ENCODE peak calls at places on chromosomes 13 and 19, in four cellular contexts. One of them, this sample, is unnamed.
A peak's percentile ranks its signal among the peaks of the same experiment; 100 is the strongest.

GRCh38 chr19:38617764-38618589 is at the start of gene MAP4K1:
- DNase-seq in cardiac fibroblast: no peak
- DNase-seq in tibial nerve: no peak
- DNase-seq in astrocyte of the spinal cord: no peak
- DNase-seq in this sample: no peak

GRCh38 chr19:15353908-15354307 is 21.6 kb upstream of the BRD4 start:
- DNase-seq in cardiac fibroblast: no peak
- DNase-seq in tibial nerve: no peak
- DNase-seq in astrocyte of the spinal cord: no peak
- DNase-seq in this sample: no peak

GRCh38 chr19:51607077-51607476 is 23.1 kb downstream of the SIGLEC5 start:
- DNase-seq in cardiac fibroblast: no peak
- DNase-seq in tibial nerve: no peak
- DNase-seq in astrocyte of the spinal cord: no peak
- DNase-seq in this sample: no peak

GRCh38 chr13:107650081-107650701 is 565.1 kb downstream of the LIG4 start:
- DNase-seq in cardiac fibroblast: peak; percentile 64
- DNase-seq in tibial nerve: peak; percentile 15
- DNase-seq in astrocyte of the spinal cord: peak; percentile 67
- DNase-seq in this sample: peak; percentile 78

GRCh38 chr13:45674908-45675307 is 27.2 kb upstream of the CBY2 start:
- DNase-seq in cardiac fibroblast: peak; percentile 57
- DNase-seq in tibial nerve: no peak
- DNase-seq in astrocyte of the spinal cord: peak; percentile 81
- DNase-seq in this sample: peak; percentile 51

GRCh38 chr13:107422421-107422820 is 792.9 kb downstream of the LIG4 start:
- DNase-seq in cardiac fibroblast: no peak
- DNase-seq in tibial nerve: no peak
- DNase-seq in astrocyte of the spinal cord: no peak
- DNase-seq in this sample: no peak

GRCh38 chr13:65892859-65893258 is 1337.3 kb downstream of the PCDH9 start:
- DNase-seq in cardiac fibroblast: peak; percentile 25
- DNase-seq in tibial nerve: no peak
- DNase-seq in astrocyte of the spinal cord: no peak
- DNase-seq in this sample: no peak

GRCh38 chr19:6626764-6627163 is 35.8 kb upstream of the CD70 start:
- DNase-seq in cardiac fibroblast: no peak
- DNase-seq in tibial nerve: no peak
- DNase-seq in astrocyte of the spinal cord: no peak
- DNase-seq in this sample: no peak

GRCh38 chr19:42088471-42089190 is 12.7 kb downstream of the ZNF574 start:
- DNase-seq in cardiac fibroblast: peak; percentile 70
- DNase-seq in tibial nerve: no peak
- DNase-seq in astrocyte of the spinal cord: peak; percentile 83
- DNase-seq in this sample: peak; percentile 85

GRCh38 chr13:100825551-100825950 is 151.0 kb upstream of the TMTC4 start:
- DNase-seq in cardiac fibroblast: no peak
- DNase-seq in tibial nerve: no peak
- DNase-seq in astrocyte of the spinal cord: peak; percentile 44
- DNase-seq in this sample: peak; percentile 44

GRCh38 chr13:47036291-47037008 is 139.6 kb upstream of the HTR2A start:
- DNase-seq in cardiac fibroblast: no peak
- DNase-seq in tibial nerve: no peak
- DNase-seq in astrocyte of the spinal cord: no peak
- DNase-seq in this sample: no peak

GRCh38 chr19:10797541-10798256 is 38.3 kb downstream of the TMED1 start:
- DNase-seq in cardiac fibroblast: peak; percentile 42
- DNase-seq in tibial nerve: no peak
- DNase-seq in astrocyte of the spinal cord: no peak
- DNase-seq in this sample: peak; percentile 29

GRCh38 chr19:5281588-5281987 is 59.0 kb downstream of the PTPRS start:
- DNase-seq in cardiac fibroblast: peak; percentile 68
- DNase-seq in tibial nerve: peak; percentile 78
- DNase-seq in astrocyte of the spinal cord: no peak
- DNase-seq in this sample: no peak

GRCh38 chr19:30340724-30341595 is 31.2 kb upstream of the ZNF536 start:
- DNase-seq in cardiac fibroblast: no peak
- DNase-seq in tibial nerve: no peak
- DNase-seq in astrocyte of the spinal cord: no peak
- DNase-seq in this sample: no peak

GRCh38 chr13:99959127-99959529 is 12.4 kb downstream of the ZIC5 start:
- DNase-seq in cardiac fibroblast: no peak
- DNase-seq in tibial nerve: no peak
- DNase-seq in astrocyte of the spinal cord: no peak
- DNase-seq in this sample: no peak

GRCh38 chr19:16073481-16073880 is 2.8 kb upstream of the TPM4 start:
- DNase-seq in cardiac fibroblast: no peak
- DNase-seq in tibial nerve: no peak
- DNase-seq in astrocyte of the spinal cord: no peak
- DNase-seq in this sample: no peak

GRCh38 chr19:1066748-1067340 is at the start of gene ARHGAP45:
- DNase-seq in cardiac fibroblast: no peak
- DNase-seq in tibial nerve: no peak
- DNase-seq in astrocyte of the spinal cord: no peak
- DNase-seq in this sample: no peak

GRCh38 chr19:1068111-1069001 is 1.4 kb downstream of the ARHGAP45 start:
- DNase-seq in cardiac fibroblast: no peak
- DNase-seq in tibial nerve: no peak
- DNase-seq in astrocyte of the spinal cord: no peak
- DNase-seq in this sample: no peak

GRCh38 chr19:1069009-1069779 is 2.2 kb downstream of the ARHGAP45 start:
- DNase-seq in cardiac fibroblast: no peak
- DNase-seq in tibial nerve: no peak
- DNase-seq in astrocyte of the spinal cord: no peak
- DNase-seq in this sample: no peak

GRCh38 chr19:1066251-1066747 is 668 bp upstream of the ARHGAP45 start:
- DNase-seq in cardiac fibroblast: no peak
- DNase-seq in tibial nerve: no peak
- DNase-seq in astrocyte of the spinal cord: no peak
- DNase-seq in this sample: no peak

DNA sequence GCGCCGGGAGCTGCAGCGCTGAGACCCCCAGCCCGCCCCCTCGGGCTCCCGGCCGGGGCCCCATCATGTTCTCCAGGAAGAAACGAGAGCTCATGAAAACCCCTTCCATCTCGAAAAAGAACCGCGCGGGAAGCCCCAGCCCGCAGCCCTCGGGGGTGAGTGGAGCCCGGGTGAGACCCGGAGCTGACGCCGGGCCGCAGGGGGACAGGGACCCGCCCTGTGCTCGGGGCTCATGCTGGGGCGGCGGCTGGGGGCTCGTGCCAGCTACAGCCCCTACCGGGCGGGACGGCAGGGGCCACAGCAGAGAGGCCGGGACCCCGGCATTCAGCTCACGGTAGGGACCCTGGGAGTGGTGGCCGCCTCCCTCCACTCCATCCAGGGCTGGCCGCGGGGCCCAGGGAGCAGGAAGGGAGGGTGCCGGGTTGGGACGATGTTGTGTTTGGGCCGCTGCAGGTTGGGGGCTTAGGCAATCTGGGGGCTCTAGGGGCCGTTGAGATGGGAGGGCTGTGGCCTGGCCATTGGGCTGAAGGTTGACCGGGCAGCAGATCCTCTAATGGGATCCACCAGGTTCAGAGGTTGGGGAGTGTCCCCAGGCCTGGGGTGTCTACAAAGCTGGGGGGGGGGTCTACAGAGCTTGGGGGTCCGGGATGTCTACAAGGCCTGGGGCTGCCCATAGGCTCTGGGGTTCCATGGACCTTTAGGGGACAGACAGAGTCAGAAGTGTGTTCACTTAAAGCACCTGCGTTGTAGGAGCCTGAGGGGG is 555 bp downstream of the ARHGAP45 start:
- DNase-seq in cardiac fibroblast: no peak
- DNase-seq in tibial nerve: no peak
- DNase-seq in astrocyte of the spinal cord: no peak
- DNase-seq in this sample: no peak
- H3K4me3 ChIP-seq in cardiac fibroblast: no peak overlapping the region
- H3K4me3 ChIP-seq in tibial nerve: peak overlapping the region; percentile 55
- H3K4me3 ChIP-seq in astrocyte of the spinal cord: peak overlapping the region; percentile 5
- H3K4me3 ChIP-seq in this sample: peak overlapping the region; percentile 11

GRCh38 chr13:51348069-51348967 is 8.8 kb downstream of the SERPINE3 start:
- DNase-seq in cardiac fibroblast: peak; percentile 26
- DNase-seq in tibial nerve: no peak
- DNase-seq in astrocyte of the spinal cord: no peak
- DNase-seq in this sample: no peak
- H3K4me3 ChIP-seq in cardiac fibroblast: no peak overlapping the region
- H3K4me3 ChIP-seq in tibial nerve: no peak overlapping the region
- H3K4me3 ChIP-seq in astrocyte of the spinal cord: no peak overlapping the region
- H3K4me3 ChIP-seq in this sample: no peak overlapping the region

DNA sequence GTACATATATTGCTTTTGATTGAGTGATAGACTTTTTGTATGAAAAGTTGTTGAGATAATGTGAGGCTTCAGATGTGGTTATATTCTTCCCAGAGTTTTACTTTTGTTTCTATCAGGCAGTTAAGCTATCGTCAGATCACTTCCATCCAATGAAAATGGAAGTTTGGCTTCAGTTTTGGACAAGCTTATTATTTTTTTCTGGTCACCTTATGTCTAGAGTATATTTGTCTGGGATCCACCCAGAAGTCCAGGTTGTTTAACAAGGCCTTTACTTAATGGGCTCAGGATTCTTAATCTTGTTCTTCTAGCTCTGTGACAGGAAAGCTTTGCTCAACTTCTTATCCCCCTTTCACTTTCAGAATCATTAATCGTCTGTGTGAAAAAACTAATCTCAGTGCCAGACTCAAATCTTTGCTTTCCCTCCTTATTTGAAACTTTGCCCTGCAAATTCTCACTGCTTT is 150.9 kb downstream of the PDS5B start:
- DNase-seq in cardiac fibroblast: peak; percentile 28
- DNase-seq in tibial nerve: no peak
- DNase-seq in astrocyte of the spinal cord: peak; percentile 44
- DNase-seq in this sample: peak; percentile 31
- H3K4me3 ChIP-seq in cardiac fibroblast: no peak overlapping the region
- H3K4me3 ChIP-seq in tibial nerve: peak overlapping the region; percentile 43
- H3K4me3 ChIP-seq in astrocyte of the spinal cord: no peak overlapping the region
- H3K4me3 ChIP-seq in this sample: peak overlapping the region; percentile 5

DNA sequence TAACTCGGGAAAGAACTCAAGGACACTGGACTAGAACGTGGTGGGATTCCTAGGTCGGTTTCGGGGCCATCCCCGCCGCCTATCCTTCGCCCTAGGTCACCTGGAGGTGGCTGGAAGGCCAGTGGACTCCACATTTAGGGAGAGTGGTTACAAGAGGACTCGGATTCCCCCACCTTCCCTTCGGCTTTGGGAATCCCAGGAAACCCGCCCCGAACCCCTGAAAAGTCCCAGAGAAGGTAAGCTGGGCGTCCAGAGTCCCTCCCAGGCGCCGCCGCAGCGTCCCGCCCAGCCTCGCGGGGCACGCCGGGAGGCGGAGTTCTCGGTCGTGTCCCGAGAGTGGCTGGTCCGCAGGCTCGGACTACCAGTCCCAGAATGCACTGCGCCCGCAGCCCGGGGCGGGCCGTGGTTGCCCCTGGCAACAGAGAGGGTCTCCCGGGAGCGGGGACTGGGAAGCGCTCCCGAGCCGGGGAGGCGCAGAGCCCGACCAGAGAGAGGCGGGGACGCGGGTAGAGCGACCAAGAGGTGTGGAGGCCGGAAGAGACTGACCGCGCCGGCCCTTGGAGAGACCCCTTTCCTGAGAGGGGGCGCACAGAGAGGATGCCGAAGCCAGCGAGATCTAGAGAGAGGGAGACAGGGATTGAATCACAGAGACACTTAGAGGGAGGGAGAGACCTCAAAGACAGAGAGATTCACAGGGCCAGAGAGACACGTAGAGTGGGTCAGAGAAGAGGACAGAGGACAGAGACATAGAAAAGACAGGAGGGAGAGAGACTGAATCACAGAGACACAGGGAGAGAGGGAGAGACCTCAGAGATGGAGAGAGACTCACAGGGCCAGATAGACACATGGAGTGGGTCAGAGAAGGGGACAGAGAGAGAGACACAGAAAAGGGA is 2.6 kb upstream of the PRKCG start:
- DNase-seq in cardiac fibroblast: peak; percentile 95
- DNase-seq in tibial nerve: peak; percentile 87
- DNase-seq in astrocyte of the spinal cord: peak; percentile 91
- DNase-seq in this sample: peak; percentile 89
- H3K4me3 ChIP-seq in cardiac fibroblast: peak overlapping the region; percentile 55
- H3K4me3 ChIP-seq in tibial nerve: peak overlapping the region; percentile 46
- H3K4me3 ChIP-seq in astrocyte of the spinal cord: peak overlapping the region; percentile 59
- H3K4me3 ChIP-seq in this sample: peak overlapping the region; percentile 57

DNA sequence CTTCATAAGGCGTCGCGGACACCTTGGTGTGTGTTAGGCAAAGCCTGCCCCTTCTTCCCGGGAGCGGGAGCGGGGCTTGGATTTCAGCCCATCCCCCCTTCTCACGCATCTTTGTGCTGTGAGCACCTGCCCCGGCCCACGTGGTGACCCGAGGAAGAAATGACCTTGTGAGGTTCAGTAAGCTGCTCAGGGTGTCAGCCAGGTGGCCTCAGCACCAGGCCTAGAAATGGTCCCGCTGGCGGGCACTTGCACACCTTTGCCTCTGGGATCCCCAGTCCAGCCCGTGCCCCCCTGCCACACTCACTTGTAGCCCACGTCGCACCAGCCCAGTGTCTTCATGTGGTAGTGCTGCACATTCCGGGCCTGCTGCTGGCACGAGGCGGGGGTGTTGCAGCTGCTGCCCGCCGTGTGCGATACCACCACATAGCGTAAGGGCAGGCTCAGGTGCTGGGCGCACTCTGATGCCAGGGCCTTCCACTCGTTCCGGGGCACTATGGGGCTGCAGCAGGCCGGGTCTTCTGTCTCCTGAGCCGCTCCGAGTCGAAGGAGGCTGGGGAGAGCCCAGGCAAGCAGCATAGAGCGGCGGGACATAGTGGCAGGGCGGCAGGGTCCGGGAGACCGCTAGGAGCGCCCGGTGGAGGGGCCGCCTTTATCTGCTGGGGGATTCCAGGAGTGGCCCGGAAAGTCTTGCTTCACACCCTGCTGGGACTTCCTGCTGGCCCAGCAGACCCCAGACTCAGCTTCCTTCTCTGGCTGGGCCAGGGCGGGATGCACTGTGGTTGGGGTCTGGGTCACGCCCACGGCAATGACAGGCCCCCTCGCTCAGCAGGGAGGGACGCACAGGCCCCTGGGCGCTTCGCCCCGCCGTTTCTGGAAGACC is at the start of gene PGLYRP1:
- DNase-seq in cardiac fibroblast: no peak
- DNase-seq in tibial nerve: no peak
- DNase-seq in astrocyte of the spinal cord: no peak
- DNase-seq in this sample: no peak
- H3K4me3 ChIP-seq in cardiac fibroblast: no peak within 1 kb of the TSS
- H3K4me3 ChIP-seq in tibial nerve: no peak within 1 kb of the TSS
- H3K4me3 ChIP-seq in astrocyte of the spinal cord: no peak within 1 kb of the TSS
- H3K4me3 ChIP-seq in this sample: no peak within 1 kb of the TSS

This sample was measured in choroid plexus epithelial cell.